ENCODE peak calls at places on chromosomes 11 and 22, in nine cellular contexts. Q is B cell, U is fibroblast of pulmonary artery, Y is tibial nerve, V is fibroblast of the aortic adventitia, O is heart left ventricle, G is WTC11, N is astrocyte, I is neural progenitor cell. L is an unnamed sample.
A peak's percentile ranks its signal among the peaks of the same experiment; 100 is the strongest.

GRCh38 chr11:35688023-35688422 is 25.4 kb downstream of the TRIM44 start:
- DNase-seq in Q (peak; percentile 10), U (peak; percentile 62), Y (no peak), V (peak; percentile 46), O (no peak), G (no peak), N (peak; percentile 14), I (no peak), L (no peak)

GRCh38 chr22:23146842-23147205 is 1.5 kb downstream of the RAB36 start:
- DNase-seq in Q (no peak), U (peak; percentile 10), Y (no peak), V (no peak), O (no peak), G (no peak), N (no peak), I (no peak), L (no peak)

GRCh38 chr11:6968816-6969215 is 42.6 kb downstream of the ZNF215 start:
- DNase-seq in Q (no peak), U (peak; percentile 39), Y (no peak), V (peak; percentile 73), O (no peak), G (no peak), N (peak; percentile 40), I (no peak), L (no peak)

GRCh38 chr11:27100534-27100933 is 59.9 kb downstream of the BBOX1 start:
- DNase-seq in Q (no peak), U (no peak), Y (no peak), V (no peak), O (no peak), G (no peak), N (peak; percentile 52), I (no peak), L (no peak)

GRCh38 chr22:29113329-29113728 is 40.5 kb downstream of the KREMEN1 start:
- DNase-seq in Q (no peak), U (no peak), Y (no peak), V (no peak), O (no peak), G (no peak), N (no peak), I (no peak), L (no peak)

GRCh38 chr22:48578138-48579034 is 1249.3 kb downstream of the BRD1 start:
- DNase-seq in Q (no peak), U (no peak), Y (no peak), V (no peak), O (no peak), G (no peak), N (no peak), I (no peak), L (no peak)

GRCh38 chr11:73344191-73344607 is 32.0 kb upstream of the RELT start:
- DNase-seq in Q (no peak), U (no peak), Y (no peak), V (no peak), O (peak; percentile 69), G (peak; percentile 7), N (no peak), I (no peak), L (no peak)

GRCh38 chr11:116224154-116224888 is 548.5 kb downstream of the BUD13 start:
- DNase-seq in Q (no peak), U (peak; percentile 38), Y (peak; percentile 18), V (peak; percentile 29), O (peak; percentile 36), G (peak; percentile 63), N (no peak), I (peak; percentile 63), L (peak; percentile 47)

GRCh38 chr22:20999350-21000214 is 2.3 kb downstream of the THAP7 start:
- DNase-seq in Q (no peak), U (no peak), Y (no peak), V (no peak), O (peak; percentile 7), G (no peak), N (no peak), I (no peak), L (no peak)

GRCh38 chr22:21000987-21001600 is 824 bp downstream of the THAP7 start:
- DNase-seq in Q (no peak), U (no peak), Y (peak; percentile 29), V (peak; percentile 9), O (peak; percentile 3), G (no peak), N (no peak), I (no peak), L (no peak)

GRCh38 chr22:21000215-21000986 is 1.5 kb downstream of the THAP7 start:
- DNase-seq in Q (no peak), U (no peak), Y (no peak), V (peak; percentile 21), O (peak; percentile 15), G (no peak), N (no peak), I (no peak), L (no peak)

GRCh38 chr22:21003782-21004181 is 1.9 kb upstream of the THAP7 start:
- DNase-seq in Q (no peak), U (no peak), Y (no peak), V (no peak), O (no peak), G (no peak), N (no peak), I (no peak), L (no peak)

DNA sequence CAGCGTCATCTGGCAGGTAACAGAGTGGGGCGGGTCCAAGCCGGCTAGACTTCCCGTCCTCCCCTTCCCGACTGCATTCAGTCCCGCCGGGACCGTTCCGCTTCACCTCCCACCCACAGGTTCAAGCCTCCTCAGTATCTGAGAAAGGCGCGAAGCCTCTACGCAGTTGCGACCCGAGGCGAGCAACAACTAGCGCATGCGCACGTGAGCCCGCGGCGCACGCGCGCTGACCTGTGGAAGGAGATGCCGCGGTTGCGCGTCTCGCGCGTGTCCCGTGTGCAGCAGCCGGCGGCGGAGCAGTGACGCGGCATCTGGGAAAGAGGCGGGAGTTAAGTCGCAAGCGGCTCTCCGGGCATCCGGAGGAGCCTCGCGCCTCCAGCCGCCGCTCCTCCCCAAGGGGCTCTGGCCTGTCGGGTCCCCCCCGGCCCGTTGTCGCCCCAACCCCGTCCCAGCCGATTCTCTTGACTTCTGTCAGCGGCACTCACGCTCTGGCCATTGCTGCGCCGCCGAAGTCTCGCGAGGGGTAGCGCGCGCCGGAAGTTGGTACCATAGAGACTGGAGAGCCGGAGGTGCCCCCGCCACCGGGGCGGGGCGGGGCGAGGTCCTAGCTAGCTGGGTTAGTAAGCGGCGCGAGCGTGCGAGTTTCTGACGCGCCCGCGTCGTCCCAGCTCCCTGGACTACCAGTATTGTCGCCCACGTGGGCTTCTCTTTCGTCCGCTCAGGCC is at the start of gene THAP7:
- DNase-seq in Q (peak; percentile 95), U (peak; percentile 95), Y (peak; percentile 97), V (peak; percentile 96), O (peak; percentile 98), G (peak; percentile 94), N (peak; percentile 84), I (peak; percentile 97), L (peak; percentile 76)
- TF ChIP-seq CTCF in Q (no peak), U (no peak), Y (no peak), V (no peak), O (no peak), G (no peak), N (no peak), I (no peak), L (no peak)

GRCh38 chr22:20591295-20591645 is 83.9 kb downstream of the MED15 start:
- DNase-seq in Q (no peak), U (no peak), Y (no peak), V (no peak), O (no peak), G (no peak), N (no peak), I (no peak), L (no peak)

GRCh38 chr22:20590477-20591294 is 83.3 kb downstream of the MED15 start:
- DNase-seq in Q (no peak), U (no peak), Y (no peak), V (no peak), O (no peak), G (no peak), N (no peak), I (no peak), L (no peak)

GRCh38 chr22:20588843-20589581 is 81.6 kb downstream of the MED15 start:
- DNase-seq in Q (no peak), U (no peak), Y (no peak), V (no peak), O (no peak), G (no peak), N (no peak), I (no peak), L (no peak)

GRCh38 chr22:20589614-20590476 is 82.4 kb downstream of the MED15 start:
- DNase-seq in Q (no peak), U (no peak), Y (no peak), V (no peak), O (no peak), G (no peak), N (no peak), I (no peak), L (no peak)

DNA sequence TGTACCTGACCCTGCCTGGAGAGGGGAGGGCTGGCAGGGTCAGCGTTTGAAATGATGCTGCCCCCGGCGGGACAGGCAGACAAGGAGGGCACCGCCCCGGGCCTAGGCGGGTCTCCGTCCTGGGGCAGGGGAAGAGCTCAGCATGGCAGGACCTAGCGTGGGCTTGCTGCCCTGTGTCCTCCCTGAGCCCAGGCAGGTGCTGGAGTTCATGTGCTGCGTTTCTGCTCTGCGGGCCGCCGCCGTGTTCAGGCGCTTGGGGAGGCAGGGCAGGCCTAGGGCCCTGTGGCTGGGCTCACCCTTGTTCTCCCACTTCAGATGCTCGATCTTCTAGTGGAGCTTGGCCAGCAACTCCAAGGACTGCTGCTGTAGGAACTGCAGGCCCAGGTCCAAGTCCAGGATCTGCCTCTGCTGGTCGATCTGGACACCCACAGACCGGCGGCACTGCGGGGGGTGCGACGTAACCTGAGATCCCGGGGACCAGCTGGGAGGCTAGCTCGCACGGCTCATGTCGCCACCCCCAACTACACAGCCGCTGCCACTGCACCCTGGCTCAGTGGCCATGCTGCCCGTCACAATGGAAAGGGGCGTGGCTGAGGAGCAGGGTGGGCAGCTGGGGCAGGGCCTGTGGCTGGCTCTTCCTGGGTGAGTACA is 84.4 kb downstream of the MED15 start:
- DNase-seq in Q (no peak), U (no peak), Y (no peak), V (peak; percentile 16), O (no peak), G (peak; percentile 74), N (no peak), I (peak; percentile 63), L (no peak)
- TF ChIP-seq CTCF in Q (no peak), U (no peak), Y (no peak), V (no peak), O (no peak), G (no peak), N (no peak), I (no peak), L (no peak)

DNA sequence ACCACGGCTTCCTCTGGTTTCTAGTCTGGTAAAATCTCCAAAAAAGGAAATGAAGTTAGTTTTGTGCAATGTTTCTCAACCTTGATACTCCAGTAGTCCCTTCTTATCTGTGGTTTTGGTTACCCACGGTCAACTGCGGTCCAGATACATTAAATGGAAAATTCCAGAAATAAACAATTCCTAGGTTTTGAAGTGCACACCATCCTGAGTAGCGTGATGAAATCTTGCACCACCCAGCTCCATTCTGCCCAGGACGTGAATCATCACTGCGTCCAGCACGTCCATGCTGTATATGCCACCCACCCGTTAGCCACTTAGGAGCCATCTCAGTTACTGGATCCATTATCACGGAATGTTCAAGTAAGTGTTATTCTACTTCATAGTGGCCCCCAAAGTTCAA is 117.0 kb downstream of the FBXO7 start:
- DNase-seq in Q (no peak), U (peak; percentile 82), Y (no peak), V (peak; percentile 75), O (no peak), G (no peak), N (peak; percentile 96), I (no peak), L (no peak)
- TF ChIP-seq CTCF in Q (no peak), U (no peak), Y (no peak), V (no peak), O (no peak), G (no peak), N (no peak), I (no peak), L (no peak)

DNA sequence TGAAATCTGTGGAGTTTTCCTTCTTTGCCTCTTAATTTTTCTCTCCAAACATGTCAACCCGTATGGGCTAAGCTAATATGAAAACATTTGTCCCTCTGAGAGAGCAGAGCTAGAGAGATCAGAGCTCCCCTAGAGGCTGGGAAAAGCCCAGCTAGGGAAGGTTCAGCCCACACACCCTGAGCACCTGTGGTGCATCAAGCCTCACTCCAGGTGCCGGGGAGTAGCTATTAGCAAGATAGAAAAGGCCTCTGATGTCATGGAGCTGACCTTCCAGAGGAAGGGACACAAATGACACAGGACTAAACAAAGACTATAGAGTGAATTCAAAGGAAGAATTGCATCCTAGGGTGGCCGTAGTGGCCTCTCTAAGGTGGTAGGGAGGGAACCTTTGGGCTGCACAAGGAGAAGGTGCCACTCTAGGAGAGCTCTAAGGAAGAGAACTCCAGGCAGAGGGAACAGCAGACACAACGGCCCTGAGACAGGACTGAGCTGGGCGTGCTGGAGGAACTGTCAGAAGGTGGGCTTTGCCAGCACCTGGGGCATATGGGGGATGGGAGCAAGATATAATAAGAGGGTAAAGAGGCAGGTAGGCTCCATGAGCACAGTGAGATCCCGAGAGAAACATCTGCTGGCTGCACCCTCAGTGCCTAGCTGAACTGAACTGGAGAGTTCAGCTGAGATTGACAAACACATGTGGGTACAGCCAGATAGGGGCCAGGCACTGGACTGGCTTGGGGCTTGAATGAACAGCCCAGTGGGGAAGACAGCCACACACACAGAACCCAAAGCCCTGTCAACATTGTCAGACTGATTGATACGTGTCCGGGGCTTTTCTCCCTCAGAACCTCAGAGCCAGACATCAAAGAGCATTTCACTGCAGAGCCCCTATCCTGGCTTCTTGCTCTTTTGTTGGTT is 65.5 kb upstream of the DRD2 start:
- DNase-seq in Q (no peak), U (no peak), Y (no peak), V (no peak), O (no peak), G (peak; percentile 57), N (no peak), I (peak; percentile 23), L (no peak)
- TF ChIP-seq CTCF in Q (no peak), U (no peak), Y (no peak), V (no peak), O (no peak), G (no peak), N (no peak), I (no peak), L (no peak)

L was measured in D721Med.